ENCODE peak calls at places on chromosomes 5 and 9, in ten cellular contexts. One of them, this sample, is unnamed.

GRCh38 chr5:155260798-155261197 is 247.2 kb downstream of the KIF4B start:
- DNase-seq in heart left ventricle: no peak
- DNase-seq in colonic mucosa: no peak
- DNase-seq in ovary: no peak
- DNase-seq in tibial artery: no peak
- DNase-seq in fibroblast of lung: no peak
- DNase-seq in H7: peak; percentile 65
- DNase-seq in upper lobe of right lung: no peak
- DNase-seq in left ventricle myocardium inferior: no peak
- DNase-seq in mesendoderm: peak; percentile 71
- DNase-seq in this sample: peak; percentile 46

GRCh38 chr5:57494104-57495098 is 11.8 kb upstream of the ACTBL2 start:
- DNase-seq in heart left ventricle: peak; percentile 73
- DNase-seq in tibial artery: peak; percentile 32
- DNase-seq in colonic mucosa: peak; percentile 40
- DNase-seq in ovary: peak; percentile 40
- DNase-seq in mesendoderm: peak; percentile 87
- DNase-seq in fibroblast of lung: peak; percentile 100
- DNase-seq in upper lobe of right lung: no peak
- DNase-seq in left ventricle myocardium inferior: peak; percentile 30
- DNase-seq in H7: no peak
- DNase-seq in this sample: peak; percentile 90

GRCh38 chr5:12095808-12096281 is 191.6 kb upstream of the CTNND2 start:
- DNase-seq in ovary: no peak
- DNase-seq in tibial artery: no peak
- DNase-seq in heart left ventricle: no peak
- DNase-seq in mesendoderm: no peak
- DNase-seq in colonic mucosa: no peak
- DNase-seq in H7: no peak
- DNase-seq in upper lobe of right lung: no peak
- DNase-seq in fibroblast of lung: peak; percentile 23
- DNase-seq in left ventricle myocardium inferior: no peak
- DNase-seq in this sample: no peak

GRCh38 chr5:173454764-173455598 is 126.8 kb upstream of the STC2 start:
- DNase-seq in upper lobe of right lung: no peak
- DNase-seq in ovary: no peak
- DNase-seq in fibroblast of lung: peak; percentile 99
- DNase-seq in tibial artery: peak; percentile 71
- DNase-seq in mesendoderm: peak; percentile 34
- DNase-seq in colonic mucosa: no peak
- DNase-seq in heart left ventricle: peak; percentile 64
- DNase-seq in left ventricle myocardium inferior: peak; percentile 52
- DNase-seq in H7: no peak
- DNase-seq in this sample: peak; percentile 65

GRCh38 chr5:153780876-153781275 is 257.8 kb downstream of the FAM114A2 start:
- DNase-seq in H7: no peak
- DNase-seq in fibroblast of lung: no peak
- DNase-seq in colonic mucosa: no peak
- DNase-seq in upper lobe of right lung: no peak
- DNase-seq in heart left ventricle: no peak
- DNase-seq in mesendoderm: peak; percentile 89
- DNase-seq in left ventricle myocardium inferior: no peak
- DNase-seq in tibial artery: no peak
- DNase-seq in ovary: no peak
- DNase-seq in this sample: no peak

GRCh38 chr9:91495450-91495849 is 71.8 kb upstream of the NFIL3 start:
- DNase-seq in left ventricle myocardium inferior: no peak
- DNase-seq in fibroblast of lung: peak; percentile 99
- DNase-seq in mesendoderm: no peak
- DNase-seq in ovary: no peak
- DNase-seq in colonic mucosa: no peak
- DNase-seq in tibial artery: no peak
- DNase-seq in heart left ventricle: no peak
- DNase-seq in H7: no peak
- DNase-seq in upper lobe of right lung: no peak
- DNase-seq in this sample: peak; percentile 45

GRCh38 chr5:148730272-148730954 is 76.1 kb upstream of the HTR4 start:
- DNase-seq in colonic mucosa: no peak
- DNase-seq in mesendoderm: no peak
- DNase-seq in heart left ventricle: no peak
- DNase-seq in tibial artery: no peak
- DNase-seq in ovary: no peak
- DNase-seq in H7: no peak
- DNase-seq in fibroblast of lung: peak; percentile 64
- DNase-seq in upper lobe of right lung: no peak
- DNase-seq in left ventricle myocardium inferior: no peak
- DNase-seq in this sample: no peak

GRCh38 chr9:73995836-73996235 is 501.3 kb upstream of the RORB start:
- DNase-seq in H7: no peak
- DNase-seq in colonic mucosa: no peak
- DNase-seq in ovary: no peak
- DNase-seq in fibroblast of lung: no peak
- DNase-seq in mesendoderm: no peak
- DNase-seq in tibial artery: no peak
- DNase-seq in upper lobe of right lung: no peak
- DNase-seq in left ventricle myocardium inferior: no peak
- DNase-seq in heart left ventricle: no peak
- DNase-seq in this sample: no peak

GRCh38 chr5:867300-867699 is 16.5 kb upstream of the ZDHHC11 start:
- DNase-seq in mesendoderm: no peak
- DNase-seq in upper lobe of right lung: no peak
- DNase-seq in heart left ventricle: no peak
- DNase-seq in tibial artery: no peak
- DNase-seq in fibroblast of lung: no peak
- DNase-seq in left ventricle myocardium inferior: no peak
- DNase-seq in ovary: no peak
- DNase-seq in colonic mucosa: no peak
- DNase-seq in H7: no peak
- DNase-seq in this sample: peak; percentile 35

GRCh38 chr5:125042243-125042887 is 295.9 kb upstream of the ZNF608 start:
- DNase-seq in tibial artery: no peak
- DNase-seq in heart left ventricle: no peak
- DNase-seq in colonic mucosa: no peak
- DNase-seq in left ventricle myocardium inferior: no peak
- DNase-seq in H7: no peak
- DNase-seq in mesendoderm: no peak
- DNase-seq in upper lobe of right lung: no peak
- DNase-seq in ovary: no peak
- DNase-seq in fibroblast of lung: peak; percentile 80
- DNase-seq in this sample: no peak

GRCh38 chr9:93093081-93093448 is 3.0 kb upstream of the CARD19 start:
- DNase-seq in H7: no peak
- DNase-seq in tibial artery: no peak
- DNase-seq in colonic mucosa: no peak
- DNase-seq in upper lobe of right lung: peak; percentile 19
- DNase-seq in mesendoderm: no peak
- DNase-seq in heart left ventricle: no peak
- DNase-seq in ovary: peak; percentile 20
- DNase-seq in left ventricle myocardium inferior: no peak
- DNase-seq in fibroblast of lung: no peak
- DNase-seq in this sample: peak; percentile 15

GRCh38 chr9:130034570-130034969 is 8.4 kb downstream of the FNBP1 start:
- DNase-seq in heart left ventricle: no peak
- DNase-seq in tibial artery: no peak
- DNase-seq in ovary: no peak
- DNase-seq in mesendoderm: no peak
- DNase-seq in H7: no peak
- DNase-seq in colonic mucosa: no peak
- DNase-seq in fibroblast of lung: peak; percentile 82
- DNase-seq in upper lobe of right lung: no peak
- DNase-seq in left ventricle myocardium inferior: no peak
- DNase-seq in this sample: no peak

DNA sequence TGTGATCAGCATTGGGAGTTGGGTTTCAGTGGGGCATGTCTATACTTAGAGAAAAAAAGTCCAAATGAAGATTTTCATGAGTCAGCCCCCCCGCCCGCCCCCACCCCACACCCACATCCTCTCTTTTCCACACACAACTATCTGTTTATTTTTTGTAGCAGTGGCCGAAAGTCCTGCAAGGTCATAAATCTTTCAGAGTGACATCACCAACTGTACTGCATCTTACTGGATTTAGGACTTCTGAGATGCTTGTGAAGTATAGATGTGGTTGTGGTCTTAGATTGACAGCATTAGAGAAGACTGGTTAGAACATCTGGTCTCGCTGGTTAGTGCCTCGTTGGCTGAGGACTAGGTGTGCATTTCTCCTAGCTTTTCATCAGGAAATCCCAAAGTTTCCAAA is 7.3 kb upstream of the ROPN1L start:
- DNase-seq in heart left ventricle: no peak
- DNase-seq in upper lobe of right lung: no peak
- DNase-seq in ovary: no peak
- DNase-seq in left ventricle myocardium inferior: no peak
- DNase-seq in colonic mucosa: no peak
- DNase-seq in H7: no peak
- DNase-seq in fibroblast of lung: peak; percentile 76
- DNase-seq in tibial artery: no peak
- DNase-seq in mesendoderm: no peak
- DNase-seq in this sample: no peak
- H3K36me3 ChIP-seq in heart left ventricle: peaks cover 15% of the 10 kb centered on the region
- H3K36me3 ChIP-seq in upper lobe of right lung: peaks cover 64% of the 10 kb centered on the region
- H3K36me3 ChIP-seq in ovary: no peaks in the 10 kb centered on the region
- H3K36me3 ChIP-seq in left ventricle myocardium inferior: peaks cover 63% of the 10 kb centered on the region
- H3K36me3 ChIP-seq in colonic mucosa: no peaks in the 10 kb centered on the region
- H3K36me3 ChIP-seq in H7: peaks cover 8% of the 10 kb centered on the region
- H3K36me3 ChIP-seq in fibroblast of lung: peaks cover 8% of the 10 kb centered on the region
- H3K36me3 ChIP-seq in tibial artery: peaks cover 37% of the 10 kb centered on the region
- H3K36me3 ChIP-seq in mesendoderm: no peaks in the 10 kb centered on the region
- H3K36me3 ChIP-seq in this sample: no peaks in the 10 kb centered on the region

GRCh38 chr9:127943746-127944145 is 6.1 kb upstream of the DPM2 start:
- DNase-seq in ovary: peak; percentile 87
- DNase-seq in fibroblast of lung: peak; percentile 62
- DNase-seq in colonic mucosa: peak; percentile 90
- DNase-seq in upper lobe of right lung: peak; percentile 93
- DNase-seq in left ventricle myocardium inferior: peak; percentile 86
- DNase-seq in heart left ventricle: peak; percentile 91
- DNase-seq in mesendoderm: peak; percentile 90
- DNase-seq in H7: peak; percentile 97
- DNase-seq in tibial artery: peak; percentile 90
- DNase-seq in this sample: peak; percentile 91

GRCh38 chr9:127945338-127945737 is 7.7 kb upstream of the DPM2 start:
- DNase-seq in left ventricle myocardium inferior: no peak
- DNase-seq in tibial artery: no peak
- DNase-seq in upper lobe of right lung: no peak
- DNase-seq in fibroblast of lung: no peak
- DNase-seq in colonic mucosa: no peak
- DNase-seq in mesendoderm: no peak
- DNase-seq in heart left ventricle: no peak
- DNase-seq in ovary: no peak
- DNase-seq in H7: no peak
- DNase-seq in this sample: no peak

GRCh38 chr9:127943011-127943662 is 5.5 kb upstream of the DPM2 start:
- DNase-seq in mesendoderm: no peak
- DNase-seq in heart left ventricle: no peak
- DNase-seq in H7: no peak
- DNase-seq in ovary: no peak
- DNase-seq in upper lobe of right lung: no peak
- DNase-seq in fibroblast of lung: no peak
- DNase-seq in left ventricle myocardium inferior: no peak
- DNase-seq in tibial artery: no peak
- DNase-seq in colonic mucosa: no peak
- DNase-seq in this sample: no peak

GRCh38 chr9:127945942-127946341 is 8.3 kb upstream of the DPM2 start:
- DNase-seq in H7: no peak
- DNase-seq in left ventricle myocardium inferior: no peak
- DNase-seq in tibial artery: no peak
- DNase-seq in colonic mucosa: no peak
- DNase-seq in heart left ventricle: no peak
- DNase-seq in fibroblast of lung: no peak
- DNase-seq in upper lobe of right lung: no peak
- DNase-seq in ovary: no peak
- DNase-seq in mesendoderm: no peak
- DNase-seq in this sample: no peak

GRCh38 chr9:127944586-127945218 is 7.0 kb upstream of the DPM2 start:
- DNase-seq in colonic mucosa: no peak
- DNase-seq in left ventricle myocardium inferior: no peak
- DNase-seq in heart left ventricle: no peak
- DNase-seq in fibroblast of lung: no peak
- DNase-seq in upper lobe of right lung: no peak
- DNase-seq in mesendoderm: no peak
- DNase-seq in tibial artery: no peak
- DNase-seq in H7: no peak
- DNase-seq in ovary: no peak
- DNase-seq in this sample: no peak
- H3K36me3 ChIP-seq in colonic mucosa: peaks cover 16% of the 10 kb centered on the region
- H3K36me3 ChIP-seq in left ventricle myocardium inferior: peaks cover 24% of the 10 kb centered on the region
- H3K36me3 ChIP-seq in heart left ventricle: peaks cover 3% of the 10 kb centered on the region
- H3K36me3 ChIP-seq in fibroblast of lung: peaks cover 12% of the 10 kb centered on the region
- H3K36me3 ChIP-seq in upper lobe of right lung: peaks cover 28% of the 10 kb centered on the region
- H3K36me3 ChIP-seq in mesendoderm: peaks cover 2% of the 10 kb centered on the region
- H3K36me3 ChIP-seq in tibial artery: peaks cover 9% of the 10 kb centered on the region
- H3K36me3 ChIP-seq in H7: peaks cover 28% of the 10 kb centered on the region
- H3K36me3 ChIP-seq in ovary: no peaks in the 10 kb centered on the region
- H3K36me3 ChIP-seq in this sample: no peaks in the 10 kb centered on the region

DNA sequence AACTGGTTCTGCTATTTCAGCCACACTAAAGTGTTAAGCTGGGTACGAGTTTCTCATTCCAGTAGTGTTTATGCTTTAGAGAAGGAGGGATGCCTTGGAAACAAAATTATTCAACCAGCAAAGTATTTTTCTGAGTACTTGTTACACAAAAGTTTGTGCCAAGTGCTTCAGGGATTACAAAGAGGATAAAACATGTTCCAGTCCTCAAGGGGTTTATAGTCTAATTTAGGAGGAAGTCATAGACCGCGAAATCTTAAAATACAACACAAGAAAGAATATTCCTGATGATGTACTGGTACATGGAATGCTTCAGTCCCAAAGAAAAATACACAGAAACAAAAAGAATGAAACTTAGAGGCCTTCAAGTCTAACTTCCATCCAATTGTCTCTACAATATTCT is 85.4 kb upstream of the NR4A3 start:
- DNase-seq in H7: no peak
- DNase-seq in upper lobe of right lung: no peak
- DNase-seq in fibroblast of lung: no peak
- DNase-seq in colonic mucosa: no peak
- DNase-seq in tibial artery: no peak
- DNase-seq in ovary: no peak
- DNase-seq in mesendoderm: no peak
- DNase-seq in left ventricle myocardium inferior: no peak
- DNase-seq in heart left ventricle: no peak
- DNase-seq in this sample: no peak
- H3K36me3 ChIP-seq in H7: no peaks in the 10 kb centered on the region
- H3K36me3 ChIP-seq in upper lobe of right lung: no peaks in the 10 kb centered on the region
- H3K36me3 ChIP-seq in fibroblast of lung: no peaks in the 10 kb centered on the region
- H3K36me3 ChIP-seq in colonic mucosa: no peaks in the 10 kb centered on the region
- H3K36me3 ChIP-seq in tibial artery: no peaks in the 10 kb centered on the region
- H3K36me3 ChIP-seq in ovary: no peaks in the 10 kb centered on the region
- H3K36me3 ChIP-seq in mesendoderm: no peaks in the 10 kb centered on the region
- H3K36me3 ChIP-seq in left ventricle myocardium inferior: no peaks in the 10 kb centered on the region
- H3K36me3 ChIP-seq in heart left ventricle: no peaks in the 10 kb centered on the region
- H3K36me3 ChIP-seq in this sample: no peaks in the 10 kb centered on the region

GRCh38 chr5:132607133-132607532 is 50.4 kb downstream of the RAD50 start:
- DNase-seq in ovary: no peak
- DNase-seq in heart left ventricle: no peak
- DNase-seq in left ventricle myocardium inferior: no peak
- DNase-seq in upper lobe of right lung: no peak
- DNase-seq in mesendoderm: no peak
- DNase-seq in H7: no peak
- DNase-seq in colonic mucosa: no peak
- DNase-seq in fibroblast of lung: peak; percentile 26
- DNase-seq in tibial artery: no peak
- DNase-seq in this sample: no peak

GRCh38 chr5:132611965-132612364 is 46.0 kb upstream of the IL13 start:
- DNase-seq in colonic mucosa: no peak
- DNase-seq in H7: no peak
- DNase-seq in left ventricle myocardium inferior: no peak
- DNase-seq in mesendoderm: no peak
- DNase-seq in upper lobe of right lung: no peak
- DNase-seq in heart left ventricle: no peak
- DNase-seq in tibial artery: no peak
- DNase-seq in fibroblast of lung: no peak
- DNase-seq in ovary: no peak
- DNase-seq in this sample: no peak

GRCh38 chr5:132608107-132608506 is 49.9 kb upstream of the IL13 start:
- DNase-seq in heart left ventricle: no peak
- DNase-seq in ovary: no peak
- DNase-seq in tibial artery: no peak
- DNase-seq in H7: no peak
- DNase-seq in colonic mucosa: no peak
- DNase-seq in fibroblast of lung: no peak
- DNase-seq in left ventricle myocardium inferior: no peak
- DNase-seq in mesendoderm: no peak
- DNase-seq in upper lobe of right lung: no peak
- DNase-seq in this sample: no peak
- H3K36me3 ChIP-seq in heart left ventricle: peaks cover 11% of the 10 kb centered on the region
- H3K36me3 ChIP-seq in ovary: no peaks in the 10 kb centered on the region
- H3K36me3 ChIP-seq in tibial artery: peaks cover 77% of the 10 kb centered on the region
- H3K36me3 ChIP-seq in H7: peaks cover 7% of the 10 kb centered on the region
- H3K36me3 ChIP-seq in colonic mucosa: peaks cover 14% of the 10 kb centered on the region
- H3K36me3 ChIP-seq in fibroblast of lung: no peaks in the 10 kb centered on the region
- H3K36me3 ChIP-seq in left ventricle myocardium inferior: peaks cover 94% of the 10 kb centered on the region
- H3K36me3 ChIP-seq in mesendoderm: peaks cover 2% of the 10 kb centered on the region
- H3K36me3 ChIP-seq in upper lobe of right lung: peaks cover 71% of the 10 kb centered on the region
- H3K36me3 ChIP-seq in this sample: no peaks in the 10 kb centered on the region